ENCODE peak calls at places on chromosomes 4 and X, in five cellular contexts. J, S, B, W and Y are unnamed samples.

GRCh38 chr4:40152642-40153041 is 44.2 kb upstream of the RHOH start:
- DNase-seq in W (no peak), S (no peak), B (no peak), J (no peak), Y (no peak)

GRCh38 chrX:19670321-19670750 is 155.0 kb upstream of the MAP3K15 start:
- DNase-seq in W (no peak), J (peak; percentile 76), B (no peak), S (no peak), Y (no peak)

GRCh38 chr4:144621681-144622080 is 24.3 kb upstream of the HHIP start:
- DNase-seq in J (no peak), W (no peak), S (no peak), B (no peak), Y (no peak)

GRCh38 chrX:100994352-100995281 is 25.1 kb downstream of the ARL13A start:
- DNase-seq in B (no peak), S (no peak), W (no peak), J (peak; percentile 57), Y (no peak)

GRCh38 chrX:30652527-30653414 is 452 bp upstream of the GK start:
- DNase-seq in S (peak; percentile 95), J (peak; percentile 93), B (peak; percentile 92), W (peak; percentile 96), Y (peak; percentile 93)

GRCh38 chrX:154043003-154043402 is 23.3 kb upstream of the IRAK1 start:
- DNase-seq in S (no peak), J (peak; percentile 87), W (peak; percentile 81), B (no peak), Y (no peak)

GRCh38 chr4:24260922-24261581 is 323.3 kb downstream of the DHX15 start:
- DNase-seq in B (no peak), S (no peak), W (no peak), J (no peak), Y (no peak)

GRCh38 chr4:167887726-167888125 is 204.6 kb upstream of the ANXA10 start:
- DNase-seq in W (no peak), B (no peak), J (no peak), S (no peak), Y (no peak)

GRCh38 chrX:7941390-7942042 is 14.3 kb upstream of the PNPLA4 start:
- DNase-seq in S (no peak), W (no peak), J (no peak), B (no peak), Y (no peak)

GRCh38 chr4:156298230-156298629 is 344.6 kb upstream of the CTSO start:
- DNase-seq in S (no peak), W (no peak), B (no peak), J (peak; percentile 81), Y (no peak)

GRCh38 chr4:26762650-26763049 is 98.0 kb upstream of the STIM2 start:
- DNase-seq in J (peak; percentile 46), W (no peak), S (no peak), B (no peak), Y (no peak)

GRCh38 chrX:46588263-46588662 is 14.7 kb downstream of the CHST7 start:
- DNase-seq in W (peak; percentile 83), J (peak; percentile 29), S (no peak), B (no peak), Y (peak; percentile 56)

GRCh38 chr4:67436742-67437141 is 108.6 kb downstream of the CENPC start:
- DNase-seq in S (no peak), W (no peak), B (no peak), J (peak; percentile 47), Y (no peak)

GRCh38 chr4:138616775-138617174 is 374.6 kb upstream of the SLC7A11 start:
- DNase-seq in S (no peak), W (no peak), J (peak; percentile 35), B (no peak), Y (no peak)

GRCh38 chr4:6466756-6467381 is 5.5 kb downstream of the PPP2R2C start:
- DNase-seq in S (no peak), W (no peak), J (no peak), B (no peak), Y (no peak)

GRCh38 chr4:112817933-112818921 is 181.3 kb downstream of the LARP7 start:
- DNase-seq in J (peak; percentile 98), B (peak; percentile 31), S (peak; percentile 82), W (peak; percentile 88), Y (peak; percentile 32)

GRCh38 chrX:106935175-106935574 is 15.0 kb downstream of the CLDN2 start:
- DNase-seq in J (peak; percentile 16), S (no peak), W (no peak), B (no peak), Y (no peak)

GRCh38 chr4:7874838-7875237 is 64.8 kb downstream of the AFAP1 start:
- DNase-seq in B (no peak), S (no peak), W (no peak), J (no peak), Y (no peak)

GRCh38 chrX:2497961-2498780 is 2.6 kb downstream of the DHRSX start:
- DNase-seq in B (no peak), S (no peak), J (peak; percentile 49), W (no peak), Y (no peak)

GRCh38 chrX:130916636-130917422 is 13.8 kb upstream of the ENOX2 start:
- DNase-seq in W (no peak), B (peak; percentile 20), S (no peak), J (peak; percentile 54), Y (no peak)

GRCh38 chrX:76253432-76253831 is 80.6 kb downstream of the PBDC1 start:
- DNase-seq in B (peak; percentile 52), S (no peak), W (no peak), J (peak; percentile 58), Y (no peak)

GRCh38 chr4:139223682-139224317 is 46.8 kb upstream of the ELF2 start:
- DNase-seq in W (peak; percentile 73), B (no peak), J (no peak), S (no peak), Y (no peak)

GRCh38 chrX:115563633-115564182 is 2.7 kb downstream of the PLS3 start:
- DNase-seq in W (no peak), S (no peak), J (no peak), B (no peak), Y (no peak)

GRCh38 chr4:9812530-9813340 is 31.3 kb downstream of the DRD5 start:
- DNase-seq in J (no peak), S (no peak), B (peak; percentile 57), W (no peak), Y (no peak)

GRCh38 chr4:7787067-7787466 is 152.6 kb downstream of the AFAP1 start:
- DNase-seq in S (no peak), W (no peak), J (no peak), B (no peak), Y (no peak)

GRCh38 chr4:37685211-37685725 is 908 bp downstream of the RELL1 start:
- DNase-seq in W (no peak), B (peak; percentile 51), J (peak; percentile 84), S (no peak), Y (no peak)

GRCh38 chrX:133660356-133660755 is 245.1 kb upstream of the GPC4 start:
- DNase-seq in B (no peak), S (no peak), W (no peak), J (peak; percentile 18), Y (no peak)

GRCh38 chr4:56448301-56448700 is 12.2 kb downstream of the PAICS start:
- DNase-seq in S (no peak), J (peak; percentile 64), B (no peak), W (no peak), Y (no peak)

GRCh38 chrX:68880846-68881513 is 52.2 kb downstream of the EFNB1 start:
- DNase-seq in J (no peak), W (no peak), S (no peak), B (no peak), Y (no peak)

GRCh38 chr4:76226418-76226817 is 12.8 kb upstream of the SCARB2 start:
- DNase-seq in S (no peak), B (no peak), W (no peak), J (no peak), Y (no peak)

GRCh38 chr4:118968006-118968405 is 79.4 kb downstream of the SYNPO2 start:
- DNase-seq in S (peak; percentile 81), J (peak; percentile 95), B (peak; percentile 92), W (peak; percentile 81), Y (peak; percentile 91)

GRCh38 chr4:6281436-6282144 is 11.9 kb downstream of the WFS1 start:
- DNase-seq in J (no peak), W (peak; percentile 80), S (peak; percentile 89), B (no peak), Y (no peak)

GRCh38 chr4:80500593-80500992 is 165.1 kb downstream of the CFAP299 start:
- DNase-seq in J (no peak), W (no peak), S (no peak), B (no peak), Y (no peak)

GRCh38 chr4:123403205-123403604 is 6.6 kb downstream of the SPRY1 start:
- DNase-seq in B (no peak), J (no peak), W (no peak), S (no peak), Y (no peak)
- H3K27ac ChIP-seq in B (no peak overlapping the region), J (no peak overlapping the region), W (no peak overlapping the region), S (peak overlapping the region; percentile 54), Y (peak overlapping the region; percentile 95)

GRCh38 chr4:60724623-60725022 is 475.5 kb upstream of the ADGRL3 start:
- DNase-seq in W (peak; percentile 72), J (peak; percentile 82), S (peak; percentile 72), B (no peak), Y (no peak)
- H3K27ac ChIP-seq in W (peak overlapping the region; percentile 69), J (peak overlapping the region; percentile 68), S (peak overlapping the region; percentile 77), B (no peak overlapping the region), Y (no peak overlapping the region)

GRCh38 chr4:88737304-88738015 is 39.8 kb upstream of the NAP1L5 start:
- DNase-seq in B (peak; percentile 79), W (no peak), J (peak; percentile 17), S (peak; percentile 65), Y (peak; percentile 33)

GRCh38 chr4:88735554-88735953 is 37.9 kb upstream of the NAP1L5 start:
- DNase-seq in W (no peak), B (no peak), J (no peak), S (no peak), Y (no peak)

GRCh38 chr4:88734403-88734949 is 36.8 kb upstream of the NAP1L5 start:
- DNase-seq in W (no peak), B (no peak), J (no peak), S (no peak), Y (no peak)

GRCh38 chr4:88738146-88738545 is 40.5 kb upstream of the NAP1L5 start:
- DNase-seq in J (no peak), W (no peak), S (no peak), B (no peak), Y (no peak)

DNA sequence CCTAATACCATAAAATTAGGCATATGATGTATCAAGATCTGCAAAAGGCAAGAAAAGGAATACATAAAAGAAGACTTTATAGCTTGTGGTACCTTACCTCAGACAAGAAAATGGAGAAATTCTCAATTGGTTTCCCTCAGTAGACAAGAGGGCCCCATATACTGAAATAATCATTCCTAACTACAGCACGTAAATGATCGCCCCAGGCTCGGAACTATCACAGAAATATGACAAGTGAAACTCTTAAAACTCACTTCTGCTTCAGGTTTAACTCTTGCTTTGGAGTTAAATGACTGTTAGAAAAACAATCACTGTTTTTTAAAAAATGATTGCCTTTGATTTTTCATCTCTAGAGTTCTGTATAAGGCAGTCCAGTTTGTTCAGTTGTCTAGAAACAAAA is 38.6 kb upstream of the NAP1L5 start:
- DNase-seq in J (no peak), B (no peak), W (no peak), S (no peak), Y (no peak)
- H3K27ac ChIP-seq in J (no peak overlapping the region), B (no peak overlapping the region), W (peak overlapping the region; percentile 63), S (peak overlapping the region; percentile 58), Y (peak overlapping the region; percentile 62)

DNA sequence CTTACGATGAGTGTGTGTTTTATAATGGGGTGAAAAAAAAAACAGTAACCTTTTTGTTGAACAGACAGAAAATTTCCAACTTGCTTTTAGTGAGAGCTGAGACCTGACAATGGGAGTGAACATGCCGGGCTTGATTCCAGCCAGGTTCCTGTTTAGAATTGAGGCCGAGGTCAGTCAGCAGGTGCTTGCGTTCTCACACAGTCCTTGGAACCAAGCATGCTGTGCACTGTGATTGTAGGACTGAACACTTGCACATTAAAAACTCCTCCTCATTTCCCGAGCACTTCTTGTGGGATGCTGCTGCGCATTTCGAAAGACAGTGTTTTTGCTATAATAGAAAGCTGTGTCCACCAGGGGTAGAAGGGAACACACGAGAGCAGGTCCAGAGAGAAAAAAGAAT is 51.8 kb downstream of the TMEM131L start:
- DNase-seq in B (no peak), W (no peak), S (no peak), J (no peak), Y (no peak)
- H3K27ac ChIP-seq in B (no peak overlapping the region), W (peak overlapping the region; percentile 58), S (no peak overlapping the region), J (no peak overlapping the region), Y (no peak overlapping the region)